ENCODE peak calls at places on chromosomes 4 and X, in seven cellular contexts. One of them, this sample, is unnamed.

GRCh38 chrX:103607385-103608304 is at the start of gene TCEAL3:
- DNase-seq in IMR-90: peak; percentile 26
- DNase-seq in neural crest cell: no peak
- DNase-seq in choroid plexus epithelial cell: peak; percentile 39
- DNase-seq in GM06990: peak; percentile 48
- DNase-seq in lower lobe of right lung: peak; percentile 74
- DNase-seq in cardiac fibroblast: peak; percentile 70
- DNase-seq in this sample: peak; percentile 33

GRCh38 chrX:7586126-7586525 is 256.8 kb upstream of the VCX start:
- DNase-seq in IMR-90: peak; percentile 35
- DNase-seq in neural crest cell: no peak
- DNase-seq in choroid plexus epithelial cell: peak; percentile 39
- DNase-seq in GM06990: peak; percentile 1
- DNase-seq in lower lobe of right lung: no peak
- DNase-seq in cardiac fibroblast: peak; percentile 0
- DNase-seq in this sample: peak; percentile 17

GRCh38 chr4:115763051-115763450 is 649.6 kb upstream of the NDST4 start:
- DNase-seq in IMR-90: no peak
- DNase-seq in neural crest cell: no peak
- DNase-seq in choroid plexus epithelial cell: no peak
- DNase-seq in GM06990: no peak
- DNase-seq in lower lobe of right lung: no peak
- DNase-seq in cardiac fibroblast: no peak
- DNase-seq in this sample: no peak

GRCh38 chr4:74284074-74284473 is 24.2 kb upstream of the EPGN start:
- DNase-seq in IMR-90: peak; percentile 47
- DNase-seq in neural crest cell: no peak
- DNase-seq in choroid plexus epithelial cell: peak; percentile 67
- DNase-seq in GM06990: no peak
- DNase-seq in lower lobe of right lung: no peak
- DNase-seq in cardiac fibroblast: peak; percentile 45
- DNase-seq in this sample: no peak

GRCh38 chrX:114611018-114611619 is 27.2 kb downstream of the HTR2C start:
- DNase-seq in IMR-90: peak; percentile 35
- DNase-seq in neural crest cell: peak; percentile 46
- DNase-seq in choroid plexus epithelial cell: peak; percentile 61
- DNase-seq in GM06990: peak; percentile 3
- DNase-seq in lower lobe of right lung: no peak
- DNase-seq in cardiac fibroblast: peak; percentile 57
- DNase-seq in this sample: peak; percentile 31

GRCh38 chrX:129984196-129984962 is 1.9 kb downstream of the BCORL1 start:
- DNase-seq in IMR-90: no peak
- DNase-seq in neural crest cell: peak; percentile 14
- DNase-seq in choroid plexus epithelial cell: no peak
- DNase-seq in GM06990: peak; percentile 18
- DNase-seq in lower lobe of right lung: peak; percentile 58
- DNase-seq in cardiac fibroblast: no peak
- DNase-seq in this sample: peak; percentile 58

GRCh38 chr4:122542411-122543236 is 78.2 kb downstream of the IL21 start:
- DNase-seq in IMR-90: peak; percentile 65
- DNase-seq in neural crest cell: no peak
- DNase-seq in choroid plexus epithelial cell: peak; percentile 83
- DNase-seq in GM06990: peak; percentile 67
- DNase-seq in lower lobe of right lung: no peak
- DNase-seq in cardiac fibroblast: peak; percentile 83
- DNase-seq in this sample: peak; percentile 35

GRCh38 chr4:25107827-25108516 is 52.3 kb downstream of the SEPSECS start:
- DNase-seq in IMR-90: no peak
- DNase-seq in neural crest cell: no peak
- DNase-seq in choroid plexus epithelial cell: no peak
- DNase-seq in GM06990: no peak
- DNase-seq in lower lobe of right lung: no peak
- DNase-seq in cardiac fibroblast: peak; percentile 14
- DNase-seq in this sample: peak; percentile 8

GRCh38 chr4:164731827-164732474 is 22.0 kb upstream of the SMIM31 start:
- DNase-seq in IMR-90: peak; percentile 28
- DNase-seq in neural crest cell: peak; percentile 72
- DNase-seq in choroid plexus epithelial cell: peak; percentile 67
- DNase-seq in GM06990: peak; percentile 6
- DNase-seq in lower lobe of right lung: no peak
- DNase-seq in cardiac fibroblast: peak; percentile 49
- DNase-seq in this sample: peak; percentile 50

GRCh38 chr4:7767526-7767925 is 172.1 kb downstream of the AFAP1 start:
- DNase-seq in IMR-90: no peak
- DNase-seq in neural crest cell: no peak
- DNase-seq in choroid plexus epithelial cell: no peak
- DNase-seq in GM06990: no peak
- DNase-seq in lower lobe of right lung: peak; percentile 14
- DNase-seq in cardiac fibroblast: no peak
- DNase-seq in this sample: no peak

GRCh38 chr4:108359130-108359709 is 190.5 kb upstream of the LEF1 start:
- DNase-seq in IMR-90: no peak
- DNase-seq in neural crest cell: no peak
- DNase-seq in choroid plexus epithelial cell: no peak
- DNase-seq in GM06990: no peak
- DNase-seq in lower lobe of right lung: no peak
- DNase-seq in cardiac fibroblast: no peak
- DNase-seq in this sample: no peak

GRCh38 chrX:28756647-28757046 is 169.4 kb downstream of the IL1RAPL1 start:
- DNase-seq in IMR-90: peak; percentile 38
- DNase-seq in neural crest cell: no peak
- DNase-seq in choroid plexus epithelial cell: peak; percentile 28
- DNase-seq in GM06990: no peak
- DNase-seq in lower lobe of right lung: no peak
- DNase-seq in cardiac fibroblast: peak; percentile 58
- DNase-seq in this sample: no peak

GRCh38 chr4:89438102-89438831 is 130.7 kb upstream of the GPRIN3 start:
- DNase-seq in IMR-90: peak; percentile 49
- DNase-seq in neural crest cell: no peak
- DNase-seq in choroid plexus epithelial cell: peak; percentile 63
- DNase-seq in GM06990: peak; percentile 21
- DNase-seq in lower lobe of right lung: peak; percentile 36
- DNase-seq in cardiac fibroblast: peak; percentile 50
- DNase-seq in this sample: peak; percentile 39

GRCh38 chrX:13235930-13236329 is 83.9 kb downstream of the ATXN3L start:
- DNase-seq in IMR-90: no peak
- DNase-seq in neural crest cell: no peak
- DNase-seq in choroid plexus epithelial cell: peak; percentile 39
- DNase-seq in GM06990: no peak
- DNase-seq in lower lobe of right lung: no peak
- DNase-seq in cardiac fibroblast: peak; percentile 50
- DNase-seq in this sample: no peak

GRCh38 chr4:168648929-168649328 is 152.1 kb downstream of the PALLD start:
- DNase-seq in IMR-90: peak; percentile 82
- DNase-seq in neural crest cell: no peak
- DNase-seq in choroid plexus epithelial cell: peak; percentile 86
- DNase-seq in GM06990: no peak
- DNase-seq in lower lobe of right lung: no peak
- DNase-seq in cardiac fibroblast: peak; percentile 67
- DNase-seq in this sample: no peak

GRCh38 chr4:70734168-70734954 is 12.6 kb downstream of the RUFY3 start:
- DNase-seq in IMR-90: peak; percentile 55
- DNase-seq in neural crest cell: no peak
- DNase-seq in choroid plexus epithelial cell: peak; percentile 68
- DNase-seq in GM06990: peak; percentile 36
- DNase-seq in lower lobe of right lung: no peak
- DNase-seq in cardiac fibroblast: peak; percentile 61
- DNase-seq in this sample: peak; percentile 70

GRCh38 chrX:21493226-21493850 is 119.1 kb downstream of the CNKSR2 start:
- DNase-seq in IMR-90: peak; percentile 47
- DNase-seq in neural crest cell: no peak
- DNase-seq in choroid plexus epithelial cell: peak; percentile 72
- DNase-seq in GM06990: no peak
- DNase-seq in lower lobe of right lung: no peak
- DNase-seq in cardiac fibroblast: no peak
- DNase-seq in this sample: no peak

GRCh38 chrX:20362268-20363002 is 95.7 kb upstream of the RPS6KA3 start:
- DNase-seq in IMR-90: peak; percentile 50
- DNase-seq in neural crest cell: no peak
- DNase-seq in choroid plexus epithelial cell: peak; percentile 65
- DNase-seq in GM06990: no peak
- DNase-seq in lower lobe of right lung: no peak
- DNase-seq in cardiac fibroblast: peak; percentile 73
- DNase-seq in this sample: no peak

GRCh38 chr4:152556814-152557213 is 20.9 kb upstream of the FBXW7 start:
- DNase-seq in IMR-90: no peak
- DNase-seq in neural crest cell: no peak
- DNase-seq in choroid plexus epithelial cell: no peak
- DNase-seq in GM06990: no peak
- DNase-seq in lower lobe of right lung: no peak
- DNase-seq in cardiac fibroblast: no peak
- DNase-seq in this sample: no peak

GRCh38 chrX:23756165-23756564 is 13.1 kb upstream of the ACOT9 start:
- DNase-seq in IMR-90: peak; percentile 41
- DNase-seq in neural crest cell: peak; percentile 76
- DNase-seq in choroid plexus epithelial cell: peak; percentile 66
- DNase-seq in GM06990: no peak
- DNase-seq in lower lobe of right lung: peak; percentile 49
- DNase-seq in cardiac fibroblast: peak; percentile 65
- DNase-seq in this sample: peak; percentile 65

GRCh38 chr4:156615066-156615514 is 356.5 kb downstream of the PDGFC start:
- DNase-seq in IMR-90: peak; percentile 92
- DNase-seq in neural crest cell: no peak
- DNase-seq in choroid plexus epithelial cell: peak; percentile 98
- DNase-seq in GM06990: no peak
- DNase-seq in lower lobe of right lung: no peak
- DNase-seq in cardiac fibroblast: peak; percentile 79
- DNase-seq in this sample: no peak

GRCh38 chr4:169362607-169363006 is 91.9 kb upstream of the SH3RF1 start:
- DNase-seq in IMR-90: no peak
- DNase-seq in neural crest cell: no peak
- DNase-seq in choroid plexus epithelial cell: no peak
- DNase-seq in GM06990: no peak
- DNase-seq in lower lobe of right lung: no peak
- DNase-seq in cardiac fibroblast: no peak
- DNase-seq in this sample: no peak

GRCh38 chrX:21725498-21725897 is 32.4 kb downstream of the SMPX start:
- DNase-seq in IMR-90: peak; percentile 60
- DNase-seq in neural crest cell: no peak
- DNase-seq in choroid plexus epithelial cell: peak; percentile 79
- DNase-seq in GM06990: no peak
- DNase-seq in lower lobe of right lung: no peak
- DNase-seq in cardiac fibroblast: no peak
- DNase-seq in this sample: no peak

GRCh38 chrX:48992341-48992740 is 9.7 kb downstream of the GRIPAP1 start:
- DNase-seq in IMR-90: no peak
- DNase-seq in neural crest cell: no peak
- DNase-seq in choroid plexus epithelial cell: no peak
- DNase-seq in GM06990: no peak
- DNase-seq in lower lobe of right lung: no peak
- DNase-seq in cardiac fibroblast: no peak
- DNase-seq in this sample: no peak

GRCh38 chrX:23871905-23872546 is 35.7 kb downstream of the APOO start:
- DNase-seq in IMR-90: no peak
- DNase-seq in neural crest cell: no peak
- DNase-seq in choroid plexus epithelial cell: no peak
- DNase-seq in GM06990: no peak
- DNase-seq in lower lobe of right lung: no peak
- DNase-seq in cardiac fibroblast: no peak
- DNase-seq in this sample: no peak

GRCh38 chr4:168695288-168695687 is 198.4 kb downstream of the PALLD start:
- DNase-seq in IMR-90: no peak
- DNase-seq in neural crest cell: no peak
- DNase-seq in choroid plexus epithelial cell: no peak
- DNase-seq in GM06990: no peak
- DNase-seq in lower lobe of right lung: no peak
- DNase-seq in cardiac fibroblast: no peak
- DNase-seq in this sample: no peak

GRCh38 chrX:102976290-102976689 is 39.2 kb downstream of the RAB40AL start:
- DNase-seq in IMR-90: peak; percentile 5
- DNase-seq in neural crest cell: no peak
- DNase-seq in choroid plexus epithelial cell: peak; percentile 2
- DNase-seq in GM06990: no peak
- DNase-seq in lower lobe of right lung: no peak
- DNase-seq in cardiac fibroblast: no peak
- DNase-seq in this sample: no peak

GRCh38 chrX:55160685-55161552 is 59.2 kb upstream of the PAGE5 start:
- DNase-seq in IMR-90: peak; percentile 84
- DNase-seq in neural crest cell: peak; percentile 75
- DNase-seq in choroid plexus epithelial cell: peak; percentile 89
- DNase-seq in GM06990: peak; percentile 89
- DNase-seq in lower lobe of right lung: peak; percentile 91
- DNase-seq in cardiac fibroblast: peak; percentile 91
- DNase-seq in this sample: peak; percentile 76
- TF ChIP-seq CTCF in IMR-90: peak; percentile 32
- TF ChIP-seq CTCF in neural crest cell: peak; percentile 58
- TF ChIP-seq CTCF in choroid plexus epithelial cell: no peak
- TF ChIP-seq CTCF in GM06990: peak; percentile 66
- TF ChIP-seq CTCF in lower lobe of right lung: peak; percentile 44
- TF ChIP-seq CTCF in cardiac fibroblast: peak; percentile 9
- TF ChIP-seq CTCF in this sample: peak; percentile 45

GRCh38 chrX:44945736-44946135 is 72.7 kb downstream of the KDM6A start:
- DNase-seq in IMR-90: no peak
- DNase-seq in neural crest cell: no peak
- DNase-seq in choroid plexus epithelial cell: peak; percentile 7
- DNase-seq in GM06990: no peak
- DNase-seq in lower lobe of right lung: no peak
- DNase-seq in cardiac fibroblast: no peak
- DNase-seq in this sample: no peak
- TF ChIP-seq CTCF in IMR-90: peak; percentile 12
- TF ChIP-seq CTCF in neural crest cell: no peak
- TF ChIP-seq CTCF in choroid plexus epithelial cell: peak; percentile 13
- TF ChIP-seq CTCF in GM06990: peak; percentile 13
- TF ChIP-seq CTCF in lower lobe of right lung: peak; percentile 28
- TF ChIP-seq CTCF in cardiac fibroblast: peak; percentile 29
- TF ChIP-seq CTCF in this sample: no peak

GRCh38 chr4:180455226-180455625 is 1788.0 kb upstream of the TENM3 start:
- DNase-seq in IMR-90: no peak
- DNase-seq in neural crest cell: no peak
- DNase-seq in choroid plexus epithelial cell: no peak
- DNase-seq in GM06990: no peak
- DNase-seq in lower lobe of right lung: no peak
- DNase-seq in cardiac fibroblast: no peak
- DNase-seq in this sample: no peak

DNA sequence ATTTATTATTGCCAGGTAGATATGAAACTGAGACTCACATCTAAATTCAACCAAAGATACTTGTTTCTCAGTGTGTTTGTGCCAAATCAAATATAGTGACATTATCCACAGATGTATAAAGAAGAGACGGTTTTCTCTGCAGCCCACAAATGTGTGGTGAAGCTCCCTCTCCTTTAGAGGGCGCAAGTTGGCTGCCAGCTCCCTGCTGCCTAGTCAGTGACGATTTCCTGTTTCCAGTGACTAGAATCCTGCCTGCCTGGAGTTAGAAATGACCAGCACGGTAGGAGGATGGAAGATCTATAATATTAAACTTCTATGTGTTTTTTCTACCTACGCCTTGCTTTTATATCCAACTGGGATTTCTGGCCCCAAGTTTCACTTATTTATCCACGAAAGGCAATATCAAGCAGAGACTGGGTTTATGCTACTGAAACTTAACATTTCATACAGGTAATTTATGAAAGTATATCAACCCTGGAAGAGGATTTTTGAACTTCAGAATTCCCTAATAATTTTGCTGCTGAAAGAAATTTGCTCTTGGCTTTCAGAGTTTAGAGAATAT is 1793.7 kb upstream of the TENM3 start:
- DNase-seq in IMR-90: peak; percentile 21
- DNase-seq in neural crest cell: no peak
- DNase-seq in choroid plexus epithelial cell: peak; percentile 0
- DNase-seq in GM06990: no peak
- DNase-seq in lower lobe of right lung: no peak
- DNase-seq in cardiac fibroblast: no peak
- DNase-seq in this sample: peak; percentile 37
- TF ChIP-seq CTCF in IMR-90: peak; percentile 26
- TF ChIP-seq CTCF in neural crest cell: peak; percentile 70
- TF ChIP-seq CTCF in choroid plexus epithelial cell: peak; percentile 13
- TF ChIP-seq CTCF in GM06990: peak; percentile 29
- TF ChIP-seq CTCF in lower lobe of right lung: no peak
- TF ChIP-seq CTCF in cardiac fibroblast: no peak
- TF ChIP-seq CTCF in this sample: peak; percentile 28

GRCh38 chrX:110026099-110026844 is 23.4 kb downstream of the TMEM164 start:
- DNase-seq in IMR-90: no peak
- DNase-seq in neural crest cell: no peak
- DNase-seq in choroid plexus epithelial cell: no peak
- DNase-seq in GM06990: no peak
- DNase-seq in lower lobe of right lung: peak; percentile 50
- DNase-seq in cardiac fibroblast: peak; percentile 45
- DNase-seq in this sample: no peak
- TF ChIP-seq CTCF in IMR-90: no peak
- TF ChIP-seq CTCF in neural crest cell: no peak
- TF ChIP-seq CTCF in choroid plexus epithelial cell: no peak
- TF ChIP-seq CTCF in GM06990: no peak
- TF ChIP-seq CTCF in lower lobe of right lung: no peak
- TF ChIP-seq CTCF in cardiac fibroblast: no peak
- TF ChIP-seq CTCF in this sample: no peak